ENCODE peak calls at places on chromosomes 16 and 17, in seven cellular contexts. O, T, P, M, L, R and Y are unnamed samples. For H3K27me3, the result is how much of the 10 kb centered on the place peaks cover.

GRCh38 chr16:53456625-53457024 is 22.4 kb downstream of the RBL2 start:
- DNase-seq in O (no peak), T (no peak), P (no peak), M (no peak), L (no peak), R (no peak), Y (no peak)

GRCh38 chr17:39820541-39820940 is 43.6 kb downstream of the IKZF3 start:
- DNase-seq in O (no peak), T (no peak), P (no peak), M (no peak), L (no peak), R (no peak), Y (no peak)

GRCh38 chr16:22646948-22647556 is 136.4 kb downstream of the NPIPB5 start:
- DNase-seq in O (no peak), T (no peak), P (no peak), M (no peak), L (no peak), R (peak), Y (no peak)

GRCh38 chr17:72270530-72270929 is 149.7 kb downstream of the SOX9 start:
- DNase-seq in O (no peak), T (peak), P (no peak), M (no peak), L (peak), R (no peak), Y (peak)

GRCh38 chr17:43932923-43933322 is 9.4 kb downstream of the PPY start:
- DNase-seq in O (no peak), T (no peak), P (no peak), M (no peak), L (no peak), R (no peak), Y (no peak)

GRCh38 chr17:59505610-59506276 is 59.7 kb upstream of the DHX40 start:
- DNase-seq in O (no peak), T (no peak), P (no peak), M (no peak), L (no peak), R (no peak), Y (peak)

GRCh38 chr17:17568772-17569195 is 22.7 kb downstream of the PEMT start:
- DNase-seq in O (peak), T (peak), P (peak), M (no peak), L (peak), R (peak), Y (peak)

GRCh38 chr16:85126731-85127662 is 14.7 kb upstream of the CIBAR2 start:
- DNase-seq in O (no peak), T (no peak), P (peak), M (no peak), L (no peak), R (no peak), Y (peak)

GRCh38 chr17:49223517-49224197 is 6.9 kb downstream of the PHOSPHO1 start:
- DNase-seq in O (peak), T (peak), P (peak), M (no peak), L (peak), R (peak), Y (no peak)

GRCh38 chr17:17525331-17525730 is 29.1 kb upstream of the RASD1 start:
- DNase-seq in O (no peak), T (peak), P (no peak), M (no peak), L (no peak), R (no peak), Y (no peak)

GRCh38 chr17:58312824-58313223 is 15.8 kb downstream of the TSPOAP1 start:
- DNase-seq in O (no peak), T (no peak), P (no peak), M (no peak), L (no peak), R (no peak), Y (no peak)

GRCh38 chr17:32266389-32267269 is 997 bp downstream of the RHBDL3 start:
- DNase-seq in O (no peak), T (no peak), P (peak), M (no peak), L (no peak), R (peak), Y (no peak)

GRCh38 chr17:32267690-32268205 is 2.1 kb downstream of the RHBDL3 start:
- DNase-seq in O (no peak), T (no peak), P (no peak), M (no peak), L (no peak), R (peak), Y (no peak)

GRCh38 chr17:32269377-32269776 is 3.7 kb downstream of the RHBDL3 start:
- DNase-seq in O (no peak), T (peak), P (no peak), M (no peak), L (peak), R (no peak), Y (no peak)

GRCh38 chr17:32265896-32266388 is 310 bp downstream of the RHBDL3 start:
- DNase-seq in O (no peak), T (no peak), P (no peak), M (no peak), L (no peak), R (no peak), Y (no peak)

DNA sequence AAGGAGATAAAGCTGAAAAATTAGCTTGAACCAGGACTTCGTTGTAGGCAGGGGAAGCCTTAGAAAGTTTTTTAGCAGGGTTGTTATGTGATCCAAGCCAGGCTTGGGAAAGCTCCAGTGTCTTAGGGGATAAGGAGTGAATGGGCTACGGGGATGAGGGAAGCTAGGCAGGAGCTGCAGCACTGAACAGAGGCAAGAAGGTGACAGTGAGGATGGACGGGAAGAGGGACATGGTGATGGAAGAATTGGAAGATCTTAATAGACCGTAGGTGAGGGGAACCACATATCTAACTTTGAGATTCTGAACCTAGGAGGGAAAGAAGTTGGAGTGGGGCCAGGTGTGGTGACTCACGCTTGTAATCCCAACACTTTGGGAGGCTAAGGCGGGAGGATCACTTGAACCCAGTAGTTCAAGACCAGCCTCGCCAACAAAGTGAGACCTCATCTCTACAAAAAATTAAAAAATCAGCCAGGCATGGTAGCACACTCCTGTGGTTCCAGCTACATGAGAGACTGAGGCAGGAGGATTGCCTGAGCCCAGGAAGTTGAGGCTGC is 3.2 kb downstream of the RHBDL3 start:
- DNase-seq in O (no peak), T (no peak), P (no peak), M (no peak), L (no peak), R (no peak), Y (no peak)
- H3K27me3 ChIP-seq in O (under half), T (under half), P (under half), M (under half), L (half or more), R (under half), Y (half or more)

GRCh38 chr17:50278526-50279180 is 4.4 kb downstream of the TMEM92 start:
- DNase-seq in O (no peak), T (no peak), P (no peak), M (no peak), L (no peak), R (no peak), Y (no peak)
- TF ChIP-seq CTCF in O (no peak), T (no peak), P (no peak), M (no peak), L (no peak), R (no peak), Y (no peak)

GRCh38 chr16:73050115-73051099 is 2.5 kb upstream of the ZFHX3 start:
- DNase-seq in O (no peak), T (no peak), P (no peak), M (no peak), L (no peak), R (no peak), Y (no peak)
- H3K27ac ChIP-seq in O (no peak), T (peak), P (no peak), M (peak), L (peak), R (no peak), Y (no peak)

GRCh38 chr17:76888661-76889060 is 20.5 kb downstream of the MGAT5B start:
- DNase-seq in O (no peak), T (no peak), P (no peak), M (no peak), L (no peak), R (peak), Y (no peak)
- H3K27me3 ChIP-seq in O (under half), T (under half), P (under half), M (under half), L (half or more), R (under half), Y (under half)

GRCh38 chr17:34375598-34375997 is 12.6 kb upstream of the CCL1 start:
- DNase-seq in O (no peak), T (no peak), P (no peak), M (no peak), L (no peak), R (peak), Y (no peak)

GRCh38 chr17:34382586-34383224 is 19.7 kb upstream of the CCL1 start:
- DNase-seq in O (no peak), T (no peak), P (no peak), M (no peak), L (no peak), R (peak), Y (no peak)

GRCh38 chr17:34379876-34380275 is 16.8 kb upstream of the CCL1 start:
- DNase-seq in O (no peak), T (no peak), P (no peak), M (no peak), L (no peak), R (no peak), Y (no peak)

GRCh38 chr17:34377078-34377823 is 14.2 kb upstream of the CCL1 start:
- DNase-seq in O (no peak), T (no peak), P (no peak), M (no peak), L (no peak), R (peak), Y (no peak)

DNA sequence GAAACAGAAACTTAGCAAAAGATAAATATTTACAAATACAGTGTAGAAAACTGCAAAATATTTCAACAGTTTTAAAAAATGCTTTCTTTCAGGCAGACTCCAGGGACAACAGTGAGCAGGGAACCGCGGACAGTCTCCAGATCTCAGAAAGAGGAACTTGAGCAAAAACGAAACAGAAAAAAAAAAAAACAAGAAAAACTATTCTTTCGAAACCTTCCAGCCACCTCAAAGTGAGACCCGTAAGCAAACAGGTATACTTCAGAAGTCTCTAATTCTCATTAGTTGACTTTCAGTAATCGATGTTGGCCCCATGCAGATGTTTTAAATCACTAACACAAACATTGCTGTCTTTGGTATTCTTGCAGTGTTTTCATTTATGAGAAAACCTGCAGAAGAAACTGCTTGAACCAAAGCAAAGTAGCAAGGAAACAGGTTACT is 15.7 kb upstream of the CCL1 start:
- DNase-seq in O (no peak), T (no peak), P (no peak), M (no peak), L (no peak), R (no peak), Y (no peak)
- TF ChIP-seq CTCF in O (no peak), T (no peak), P (no peak), M (no peak), L (no peak), R (no peak), Y (no peak)